ENCODE peak calls at places on chromosomes 16 and 17, in seven cellular contexts. H, U, Y, T, I, J and L are unnamed samples.

GRCh38 chr16:6725634-6726331 is 606.9 kb upstream of the RBFOX1 start:
- DNase-seq in H (no peak), U (no peak), Y (no peak), T (no peak), I (no peak), J (no peak), L (no peak)

GRCh38 chr17:50028207-50029120 is 27.4 kb upstream of the ITGA3 start:
- DNase-seq in H (peak; percentile 87), U (no peak), Y (no peak), T (no peak), I (peak; percentile 92), J (no peak), L (no peak)

GRCh38 chr16:89007371-89008249 is 30.6 kb upstream of the CBFA2T3 start:
- DNase-seq in H (no peak), U (no peak), Y (peak; percentile 15), T (no peak), I (no peak), J (no peak), L (no peak)

GRCh38 chr17:83071966-83072562 is 7.3 kb upstream of the METRNL start:
- DNase-seq in H (no peak), U (no peak), Y (no peak), T (no peak), I (no peak), J (no peak), L (no peak)

GRCh38 chr17:77209330-77209748 is 68.6 kb downstream of the SEC14L1 start:
- DNase-seq in H (no peak), U (no peak), Y (no peak), T (no peak), I (no peak), J (peak; percentile 72), L (no peak)

GRCh38 chr17:45752246-45752645 is 31.9 kb upstream of the CRHR1 start:
- DNase-seq in H (no peak), U (no peak), Y (no peak), T (no peak), I (no peak), J (no peak), L (no peak)

GRCh38 chr16:927931-928330 is 42.9 kb downstream of the LMF1 start:
- DNase-seq in H (no peak), U (no peak), Y (no peak), T (no peak), I (no peak), J (no peak), L (no peak)

GRCh38 chr16:62985727-62986126 is 949.5 kb upstream of the CDH8 start:
- DNase-seq in H (no peak), U (no peak), Y (no peak), T (no peak), I (no peak), J (no peak), L (no peak)

GRCh38 chr16:86660623-86661022 is 82.3 kb downstream of the FOXL1 start:
- DNase-seq in H (no peak), U (no peak), Y (no peak), T (no peak), I (no peak), J (no peak), L (no peak)

GRCh38 chr17:74852237-74853047 is 7.2 kb downstream of the GRIN2C start:
- DNase-seq in H (no peak), U (no peak), Y (no peak), T (no peak), I (peak; percentile 62), J (no peak), L (no peak)

GRCh38 chr17:50908860-50909764 is 43.0 kb upstream of the TOB1 start:
- DNase-seq in H (no peak), U (no peak), Y (peak; percentile 88), T (no peak), I (peak; percentile 69), J (no peak), L (no peak)

GRCh38 chr17:66241839-66242238 is 12.6 kb upstream of the APOH start:
- DNase-seq in H (no peak), U (no peak), Y (no peak), T (no peak), I (no peak), J (no peak), L (no peak)

GRCh38 chr17:410674-411401 is 58.2 kb upstream of the RPH3AL start:
- DNase-seq in H (no peak), U (peak; percentile 2), Y (no peak), T (peak; percentile 33), I (peak; percentile 51), J (no peak), L (no peak)

GRCh38 chr17:16371742-16372141 is 9.1 kb upstream of the UBB start:
- DNase-seq in H (no peak), U (peak; percentile 60), Y (no peak), T (no peak), I (no peak), J (no peak), L (no peak)

GRCh38 chr17:65163990-65164495 is 26.9 kb downstream of the RGS9 start:
- DNase-seq in H (no peak), U (peak; percentile 88), Y (no peak), T (peak; percentile 22), I (no peak), J (no peak), L (peak; percentile 17)

GRCh38 chr16:50133214-50133613 is 19.9 kb upstream of the TENT4B start:
- DNase-seq in H (no peak), U (no peak), Y (no peak), T (no peak), I (no peak), J (no peak), L (no peak)

GRCh38 chr17:4953461-4953961 is 2.6 kb downstream of the ENO3 start:
- DNase-seq in H (no peak), U (no peak), Y (no peak), T (no peak), I (peak; percentile 62), J (no peak), L (no peak)